ENCODE peak calls at places on chromosome 18, in four cellular contexts. One of them, this sample, is unnamed. For H3K4me1 and H3K9me3, the result is how much of the 10 kb centered on the place peaks cover.

GRCh38 chr18:69795785-69796184 is 151.9 kb downstream of the CD226 start:
- DNase-seq in body of pancreas: no peak
- DNase-seq in upper lobe of right lung: no peak
- DNase-seq in CD8-positive, alpha-beta memory T cell: no peak
- DNase-seq in this sample: no peak

GRCh38 chr18:27185025-27185763 is at the start of gene CHST9:
- DNase-seq in body of pancreas: peak
- DNase-seq in upper lobe of right lung: no peak
- DNase-seq in CD8-positive, alpha-beta memory T cell: no peak
- DNase-seq in this sample: no peak

GRCh38 chr18:13319629-13320028 is 101.1 kb downstream of the LDLRAD4 start:
- DNase-seq in body of pancreas: no peak
- DNase-seq in upper lobe of right lung: no peak
- DNase-seq in CD8-positive, alpha-beta memory T cell: no peak
- DNase-seq in this sample: no peak

GRCh38 chr18:13548944-13549878 is 177.1 kb downstream of the FAM210A start:
- DNase-seq in body of pancreas: no peak
- DNase-seq in upper lobe of right lung: no peak
- DNase-seq in CD8-positive, alpha-beta memory T cell: no peak
- DNase-seq in this sample: no peak

GRCh38 chr18:10705786-10706185 is 180.0 kb downstream of the NAPG start:
- DNase-seq in body of pancreas: no peak
- DNase-seq in upper lobe of right lung: no peak
- DNase-seq in CD8-positive, alpha-beta memory T cell: no peak
- DNase-seq in this sample: no peak

GRCh38 chr18:23136326-23137092 is 1.2 kb downstream of the CABLES1 start:
- DNase-seq in body of pancreas: peak
- DNase-seq in upper lobe of right lung: peak
- DNase-seq in CD8-positive, alpha-beta memory T cell: no peak
- DNase-seq in this sample: peak

GRCh38 chr18:63879684-63880083 is 7.8 kb upstream of the SERPINB2 start:
- DNase-seq in body of pancreas: no peak
- DNase-seq in upper lobe of right lung: no peak
- DNase-seq in CD8-positive, alpha-beta memory T cell: no peak
- DNase-seq in this sample: no peak

GRCh38 chr18:63186520-63186919 is 133.0 kb downstream of the BCL2 start:
- DNase-seq in body of pancreas: no peak
- DNase-seq in upper lobe of right lung: no peak
- DNase-seq in CD8-positive, alpha-beta memory T cell: no peak
- DNase-seq in this sample: no peak

GRCh38 chr18:6056171-6056932 is 161.0 kb upstream of the TMEM200C start:
- DNase-seq in body of pancreas: no peak
- DNase-seq in upper lobe of right lung: no peak
- DNase-seq in CD8-positive, alpha-beta memory T cell: no peak
- DNase-seq in this sample: no peak

GRCh38 chr18:68725341-68725740 is 10.4 kb upstream of the TMX3 start:
- DNase-seq in body of pancreas: no peak
- DNase-seq in upper lobe of right lung: no peak
- DNase-seq in CD8-positive, alpha-beta memory T cell: no peak
- DNase-seq in this sample: no peak

GRCh38 chr18:13514558-13514957 is 211.8 kb downstream of the FAM210A start:
- DNase-seq in body of pancreas: no peak
- DNase-seq in upper lobe of right lung: no peak
- DNase-seq in CD8-positive, alpha-beta memory T cell: no peak
- DNase-seq in this sample: no peak

GRCh38 chr18:1488957-1489356 is 584.3 kb downstream of the ADCYAP1 start:
- DNase-seq in body of pancreas: no peak
- DNase-seq in upper lobe of right lung: no peak
- DNase-seq in CD8-positive, alpha-beta memory T cell: no peak
- DNase-seq in this sample: no peak

GRCh38 chr18:27954226-27954625 is 222.7 kb downstream of the CDH2 start:
- DNase-seq in body of pancreas: no peak
- DNase-seq in upper lobe of right lung: no peak
- DNase-seq in CD8-positive, alpha-beta memory T cell: no peak
- DNase-seq in this sample: no peak

GRCh38 chr18:44651453-44651852 is 29.2 kb upstream of the SETBP1 start:
- DNase-seq in body of pancreas: no peak
- DNase-seq in upper lobe of right lung: no peak
- DNase-seq in CD8-positive, alpha-beta memory T cell: no peak
- DNase-seq in this sample: peak

GRCh38 chr18:10702196-10702595 is 176.4 kb downstream of the NAPG start:
- DNase-seq in body of pancreas: no peak
- DNase-seq in upper lobe of right lung: no peak
- DNase-seq in CD8-positive, alpha-beta memory T cell: no peak
- DNase-seq in this sample: no peak

GRCh38 chr18:7116001-7116831 is 1.4 kb downstream of the LAMA1 start:
- DNase-seq in body of pancreas: no peak
- DNase-seq in upper lobe of right lung: no peak
- DNase-seq in CD8-positive, alpha-beta memory T cell: no peak
- DNase-seq in this sample: no peak

GRCh38 chr18:55489034-55489741 is 98.8 kb downstream of the TCF4 start:
- DNase-seq in body of pancreas: no peak
- DNase-seq in upper lobe of right lung: no peak
- DNase-seq in CD8-positive, alpha-beta memory T cell: no peak
- DNase-seq in this sample: no peak

GRCh38 chr18:68429809-68430208 is 285.1 kb downstream of the TMX3 start:
- DNase-seq in body of pancreas: no peak
- DNase-seq in upper lobe of right lung: no peak
- DNase-seq in CD8-positive, alpha-beta memory T cell: no peak
- DNase-seq in this sample: no peak

GRCh38 chr18:39425172-39425571 is 1859.6 kb upstream of the CELF4 start:
- DNase-seq in body of pancreas: no peak
- DNase-seq in upper lobe of right lung: no peak
- DNase-seq in CD8-positive, alpha-beta memory T cell: no peak
- DNase-seq in this sample: no peak

GRCh38 chr18:3450358-3451107 is 561 bp downstream of the TGIF1 start:
- DNase-seq in body of pancreas: peak
- DNase-seq in upper lobe of right lung: peak
- DNase-seq in CD8-positive, alpha-beta memory T cell: peak
- DNase-seq in this sample: peak

GRCh38 chr18:30446605-30447004 is 595.9 kb downstream of the DSC3 start:
- DNase-seq in body of pancreas: no peak
- DNase-seq in upper lobe of right lung: no peak
- DNase-seq in CD8-positive, alpha-beta memory T cell: no peak
- DNase-seq in this sample: no peak

GRCh38 chr18:27108842-27109241 is 76.3 kb downstream of the CHST9 start:
- DNase-seq in body of pancreas: no peak
- DNase-seq in upper lobe of right lung: no peak
- DNase-seq in CD8-positive, alpha-beta memory T cell: no peak
- DNase-seq in this sample: no peak

GRCh38 chr18:45517181-45517741 is 98.0 kb upstream of the SLC14A2 start:
- DNase-seq in body of pancreas: peak
- DNase-seq in upper lobe of right lung: no peak
- DNase-seq in CD8-positive, alpha-beta memory T cell: no peak
- DNase-seq in this sample: peak

GRCh38 chr18:80252136-80252535 is 4.8 kb upstream of the PARD6G start:
- DNase-seq in body of pancreas: no peak
- DNase-seq in upper lobe of right lung: no peak
- DNase-seq in CD8-positive, alpha-beta memory T cell: no peak
- DNase-seq in this sample: no peak

GRCh38 chr18:9561774-9562173 is 52.6 kb downstream of the PPP4R1 start:
- DNase-seq in body of pancreas: no peak
- DNase-seq in upper lobe of right lung: no peak
- DNase-seq in CD8-positive, alpha-beta memory T cell: no peak
- DNase-seq in this sample: no peak

GRCh38 chr18:22494771-22495170 is 77.1 kb upstream of the CTAGE1 start:
- DNase-seq in body of pancreas: no peak
- DNase-seq in upper lobe of right lung: no peak
- DNase-seq in CD8-positive, alpha-beta memory T cell: no peak
- DNase-seq in this sample: no peak

GRCh38 chr18:46481048-46481846 is 175.8 kb downstream of the LOXHD1 start:
- DNase-seq in body of pancreas: peak
- DNase-seq in upper lobe of right lung: no peak
- DNase-seq in CD8-positive, alpha-beta memory T cell: peak
- DNase-seq in this sample: peak

GRCh38 chr18:66682855-66683322 is 79.0 kb upstream of the CDH19 start:
- DNase-seq in body of pancreas: peak
- DNase-seq in upper lobe of right lung: no peak
- DNase-seq in CD8-positive, alpha-beta memory T cell: no peak
- DNase-seq in this sample: peak

GRCh38 chr18:10094608-10095137 is 180.9 kb downstream of the VAPA start:
- DNase-seq in body of pancreas: no peak
- DNase-seq in upper lobe of right lung: no peak
- DNase-seq in CD8-positive, alpha-beta memory T cell: no peak
- DNase-seq in this sample: no peak

GRCh38 chr18:79925656-79925979 is 25.8 kb downstream of the SLC66A2 start:
- DNase-seq in body of pancreas: no peak
- DNase-seq in upper lobe of right lung: no peak
- DNase-seq in CD8-positive, alpha-beta memory T cell: no peak
- DNase-seq in this sample: no peak

GRCh38 chr18:22169889-22170420 is 566 bp downstream of the GATA6 start:
- DNase-seq in body of pancreas: peak
- DNase-seq in upper lobe of right lung: peak
- DNase-seq in CD8-positive, alpha-beta memory T cell: no peak
- DNase-seq in this sample: peak

GRCh38 chr18:58257461-58257860 is 213.4 kb downstream of the NEDD4L start:
- DNase-seq in body of pancreas: no peak
- DNase-seq in upper lobe of right lung: no peak
- DNase-seq in CD8-positive, alpha-beta memory T cell: no peak
- DNase-seq in this sample: no peak

GRCh38 chr18:10524507-10525425 is 1.1 kb upstream of the NAPG start:
- DNase-seq in body of pancreas: no peak
- DNase-seq in upper lobe of right lung: no peak
- DNase-seq in CD8-positive, alpha-beta memory T cell: no peak
- DNase-seq in this sample: peak

GRCh38 chr18:80225685-80226084 is 21.6 kb downstream of the PARD6G start:
- DNase-seq in body of pancreas: no peak
- DNase-seq in upper lobe of right lung: no peak
- DNase-seq in CD8-positive, alpha-beta memory T cell: no peak
- DNase-seq in this sample: no peak

GRCh38 chr18:23828426-23828825 is 139.2 kb downstream of the LAMA3 start:
- DNase-seq in body of pancreas: no peak
- DNase-seq in upper lobe of right lung: no peak
- DNase-seq in CD8-positive, alpha-beta memory T cell: peak
- DNase-seq in this sample: peak

GRCh38 chr18:31510319-31510718 is 12.3 kb downstream of the DSG2 start:
- DNase-seq in body of pancreas: no peak
- DNase-seq in upper lobe of right lung: no peak
- DNase-seq in CD8-positive, alpha-beta memory T cell: no peak
- DNase-seq in this sample: peak

GRCh38 chr18:24341361-24341760 is 56.3 kb downstream of the OSBPL1A start:
- DNase-seq in body of pancreas: no peak
- DNase-seq in upper lobe of right lung: no peak
- DNase-seq in CD8-positive, alpha-beta memory T cell: no peak
- DNase-seq in this sample: no peak

GRCh38 chr18:48959921-48960920 is 9.5 kb upstream of the SMAD7 start:
- DNase-seq in body of pancreas: no peak
- DNase-seq in upper lobe of right lung: no peak
- DNase-seq in CD8-positive, alpha-beta memory T cell: no peak
- DNase-seq in this sample: no peak

GRCh38 chr18:48957616-48958015 is 6.9 kb upstream of the SMAD7 start:
- DNase-seq in body of pancreas: no peak
- DNase-seq in upper lobe of right lung: no peak
- DNase-seq in CD8-positive, alpha-beta memory T cell: no peak
- DNase-seq in this sample: no peak

GRCh38 chr18:48961547-48961946 is 10.8 kb upstream of the SMAD7 start:
- DNase-seq in body of pancreas: no peak
- DNase-seq in upper lobe of right lung: no peak
- DNase-seq in CD8-positive, alpha-beta memory T cell: no peak
- DNase-seq in this sample: peak

GRCh38 chr18:48958951-48959350 is 8.2 kb upstream of the SMAD7 start:
- DNase-seq in body of pancreas: no peak
- DNase-seq in upper lobe of right lung: no peak
- DNase-seq in CD8-positive, alpha-beta memory T cell: no peak
- DNase-seq in this sample: no peak

DNA sequence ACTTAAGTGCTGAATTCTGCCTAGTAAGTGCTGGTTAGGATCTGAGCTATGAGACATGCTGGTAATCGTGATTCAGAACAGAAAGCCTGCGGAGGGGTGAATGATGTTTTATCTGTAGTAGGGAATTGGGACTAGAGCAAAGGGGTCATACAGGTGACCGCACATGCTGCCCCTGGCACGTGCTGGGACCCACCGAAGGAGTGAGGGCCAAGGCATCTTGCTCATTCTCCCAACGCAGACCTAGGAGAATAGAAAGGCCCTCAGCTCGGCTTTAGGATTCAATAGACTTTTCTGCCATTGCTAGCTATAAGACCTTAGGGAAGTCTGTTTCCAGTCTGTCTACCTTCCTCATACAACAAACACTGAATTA is 8.8 kb upstream of the SMAD7 start:
- DNase-seq in body of pancreas: no peak
- DNase-seq in upper lobe of right lung: no peak
- DNase-seq in CD8-positive, alpha-beta memory T cell: no peak
- DNase-seq in this sample: no peak
- H3K4me1 ChIP-seq in body of pancreas: under half
- H3K4me1 ChIP-seq in upper lobe of right lung: under half
- H3K4me1 ChIP-seq in CD8-positive, alpha-beta memory T cell: under half
- H3K4me1 ChIP-seq in this sample: under half

DNA sequence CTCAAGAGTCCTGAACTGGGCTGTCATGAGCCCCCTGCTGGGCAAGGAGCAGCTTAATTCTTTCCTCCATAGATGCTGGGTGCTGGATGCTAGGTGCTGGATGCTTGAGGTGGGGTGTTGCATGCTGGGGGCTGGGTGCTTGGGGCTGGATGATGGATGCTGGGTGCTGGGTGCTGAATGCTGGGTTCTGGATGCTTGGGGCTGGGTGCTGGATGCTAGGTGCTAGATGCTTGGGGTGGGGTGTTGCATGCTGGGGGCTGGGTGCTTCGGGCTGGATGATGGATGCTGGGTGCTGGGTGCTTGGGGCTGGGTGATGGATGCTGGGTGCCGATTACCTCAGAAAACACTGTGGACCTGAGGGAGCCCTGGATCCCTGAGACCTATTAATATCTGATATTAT is 837.7 kb downstream of the GALR1 start:
- DNase-seq in body of pancreas: no peak
- DNase-seq in upper lobe of right lung: no peak
- DNase-seq in CD8-positive, alpha-beta memory T cell: no peak
- DNase-seq in this sample: no peak
- H3K9me3 ChIP-seq in body of pancreas: under half
- H3K9me3 ChIP-seq in upper lobe of right lung: under half
- H3K9me3 ChIP-seq in CD8-positive, alpha-beta memory T cell: under half
- H3K9me3 ChIP-seq in this sample: under half

GRCh38 chr18:41872206-41872605 is 82.8 kb upstream of the PIK3C3 start:
- DNase-seq in body of pancreas: no peak
- DNase-seq in upper lobe of right lung: no peak
- DNase-seq in CD8-positive, alpha-beta memory T cell: no peak
- DNase-seq in this sample: no peak
- H3K27ac ChIP-seq in body of pancreas: no peak
- H3K27ac ChIP-seq in upper lobe of right lung: no peak
- H3K27ac ChIP-seq in CD8-positive, alpha-beta memory T cell: no peak
- H3K27ac ChIP-seq in this sample: no peak

GRCh38 chr18:56933472-56933871 is 213.4 kb upstream of the BOD1L2 start:
- DNase-seq in body of pancreas: no peak
- DNase-seq in upper lobe of right lung: no peak
- DNase-seq in CD8-positive, alpha-beta memory T cell: no peak
- DNase-seq in this sample: no peak
- H3K4me1 ChIP-seq in body of pancreas: under half
- H3K4me1 ChIP-seq in upper lobe of right lung: under half
- H3K4me1 ChIP-seq in CD8-positive, alpha-beta memory T cell: under half
- H3K4me1 ChIP-seq in this sample: under half

GRCh38 chr18:37586641-37587225 is 21.1 kb upstream of the CELF4 start:
- DNase-seq in body of pancreas: no peak
- DNase-seq in upper lobe of right lung: no peak
- DNase-seq in CD8-positive, alpha-beta memory T cell: no peak
- DNase-seq in this sample: no peak
- H3K9me3 ChIP-seq in body of pancreas: under half
- H3K9me3 ChIP-seq in upper lobe of right lung: under half
- H3K9me3 ChIP-seq in CD8-positive, alpha-beta memory T cell: under half
- H3K9me3 ChIP-seq in this sample: under half

GRCh38 chr18:35973650-35974049 is 1.2 kb downstream of the RMP24 start:
- DNase-seq in body of pancreas: no peak
- DNase-seq in upper lobe of right lung: no peak
- DNase-seq in CD8-positive, alpha-beta memory T cell: no peak
- DNase-seq in this sample: no peak
- H3K27ac ChIP-seq in body of pancreas: no peak
- H3K27ac ChIP-seq in upper lobe of right lung: no peak
- H3K27ac ChIP-seq in CD8-positive, alpha-beta memory T cell: no peak
- H3K27ac ChIP-seq in this sample: no peak